ENCODE peak calls at places on chromosomes 11 and 22, in five cellular contexts. One of them, this sample, is unnamed.

GRCh38 chr11:69010964-69011623 is 2.0 kb downstream of the MRGPRF start:
- DNase-seq in PC-3: no peak
- DNase-seq in neural progenitor cell: peak
- DNase-seq in MM.1S: no peak
- DNase-seq in HCT116: peak
- DNase-seq in this sample: peak

GRCh38 chr22:50498322-50498861 is 9.1 kb downstream of the LMF2 start:
- DNase-seq in HCT116: peak
- DNase-seq in MM.1S: peak
- DNase-seq in neural progenitor cell: peak
- DNase-seq in PC-3: peak
- DNase-seq in this sample: peak

GRCh38 chr11:12764187-12764914 is 90.1 kb downstream of the TEAD1 start:
- DNase-seq in MM.1S: no peak
- DNase-seq in HCT116: no peak
- DNase-seq in PC-3: no peak
- DNase-seq in neural progenitor cell: no peak
- DNase-seq in this sample: no peak

GRCh38 chr11:27357250-27357649 is 5.8 kb downstream of the CCDC34 start:
- DNase-seq in HCT116: no peak
- DNase-seq in MM.1S: peak
- DNase-seq in PC-3: no peak
- DNase-seq in neural progenitor cell: no peak
- DNase-seq in this sample: no peak

GRCh38 chr11:74255741-74256369 is 55.6 kb downstream of the P4HA3 start:
- DNase-seq in PC-3: peak
- DNase-seq in HCT116: peak
- DNase-seq in neural progenitor cell: peak
- DNase-seq in MM.1S: peak
- DNase-seq in this sample: peak

GRCh38 chr11:69140635-69141034 is 15.1 kb upstream of the SMIM38 start:
- DNase-seq in MM.1S: no peak
- DNase-seq in neural progenitor cell: no peak
- DNase-seq in HCT116: no peak
- DNase-seq in PC-3: no peak
- DNase-seq in this sample: no peak

GRCh38 chr11:69352715-69353325 is 58.9 kb downstream of the MYEOV start:
- DNase-seq in MM.1S: no peak
- DNase-seq in HCT116: peak
- DNase-seq in PC-3: peak
- DNase-seq in neural progenitor cell: no peak
- DNase-seq in this sample: peak

GRCh38 chr11:68049509-68050370 is 10.9 kb downstream of the TCIRG1 start:
- DNase-seq in PC-3: no peak
- DNase-seq in neural progenitor cell: no peak
- DNase-seq in MM.1S: no peak
- DNase-seq in HCT116: no peak
- DNase-seq in this sample: no peak

GRCh38 chr11:125959931-125960330 is 14.1 kb downstream of the VSIG10L2 start:
- DNase-seq in PC-3: no peak
- DNase-seq in MM.1S: no peak
- DNase-seq in neural progenitor cell: no peak
- DNase-seq in HCT116: no peak
- DNase-seq in this sample: no peak

GRCh38 chr11:130636672-130637463 is 188.4 kb downstream of the ADAMTS15 start:
- DNase-seq in HCT116: peak
- DNase-seq in PC-3: peak
- DNase-seq in MM.1S: no peak
- DNase-seq in neural progenitor cell: no peak
- DNase-seq in this sample: peak
- TF ChIP-seq EZH2phosphoT487 in HCT116: no peak
- TF ChIP-seq EZH2phosphoT487 in PC-3: no peak
- TF ChIP-seq EZH2phosphoT487 in MM.1S: no peak
- TF ChIP-seq EZH2phosphoT487 in neural progenitor cell: no peak
- TF ChIP-seq EZH2phosphoT487 in this sample: no peak

DNA sequence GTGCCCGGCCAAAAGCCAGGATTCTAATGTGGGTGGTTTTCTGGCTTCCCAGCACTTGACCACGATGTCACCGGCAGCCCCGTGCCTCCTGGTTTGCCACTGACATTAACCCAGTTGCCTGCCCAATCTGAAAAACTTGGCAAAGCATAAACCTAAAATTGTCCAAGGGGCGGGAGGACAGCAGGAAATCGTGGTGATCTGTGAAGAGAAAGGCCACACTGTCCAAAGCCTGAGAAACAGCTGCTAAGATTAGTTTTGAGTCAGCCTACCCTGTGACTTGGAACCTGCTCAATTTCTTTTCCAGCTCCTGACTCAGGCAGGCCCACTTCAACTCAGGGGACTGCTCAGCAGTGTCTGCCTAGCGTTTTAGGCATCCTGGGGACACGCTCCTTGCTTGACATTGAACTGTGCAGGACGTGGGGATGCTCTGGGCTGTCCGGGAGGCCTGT is 8.2 kb upstream of the F2 start:
- DNase-seq in neural progenitor cell: no peak
- DNase-seq in HCT116: no peak
- DNase-seq in MM.1S: no peak
- DNase-seq in PC-3: peak
- DNase-seq in this sample: no peak
- TF ChIP-seq EZH2phosphoT487 in neural progenitor cell: no peak
- TF ChIP-seq EZH2phosphoT487 in HCT116: no peak
- TF ChIP-seq EZH2phosphoT487 in MM.1S: no peak
- TF ChIP-seq EZH2phosphoT487 in PC-3: no peak
- TF ChIP-seq EZH2phosphoT487 in this sample: no peak

DNA sequence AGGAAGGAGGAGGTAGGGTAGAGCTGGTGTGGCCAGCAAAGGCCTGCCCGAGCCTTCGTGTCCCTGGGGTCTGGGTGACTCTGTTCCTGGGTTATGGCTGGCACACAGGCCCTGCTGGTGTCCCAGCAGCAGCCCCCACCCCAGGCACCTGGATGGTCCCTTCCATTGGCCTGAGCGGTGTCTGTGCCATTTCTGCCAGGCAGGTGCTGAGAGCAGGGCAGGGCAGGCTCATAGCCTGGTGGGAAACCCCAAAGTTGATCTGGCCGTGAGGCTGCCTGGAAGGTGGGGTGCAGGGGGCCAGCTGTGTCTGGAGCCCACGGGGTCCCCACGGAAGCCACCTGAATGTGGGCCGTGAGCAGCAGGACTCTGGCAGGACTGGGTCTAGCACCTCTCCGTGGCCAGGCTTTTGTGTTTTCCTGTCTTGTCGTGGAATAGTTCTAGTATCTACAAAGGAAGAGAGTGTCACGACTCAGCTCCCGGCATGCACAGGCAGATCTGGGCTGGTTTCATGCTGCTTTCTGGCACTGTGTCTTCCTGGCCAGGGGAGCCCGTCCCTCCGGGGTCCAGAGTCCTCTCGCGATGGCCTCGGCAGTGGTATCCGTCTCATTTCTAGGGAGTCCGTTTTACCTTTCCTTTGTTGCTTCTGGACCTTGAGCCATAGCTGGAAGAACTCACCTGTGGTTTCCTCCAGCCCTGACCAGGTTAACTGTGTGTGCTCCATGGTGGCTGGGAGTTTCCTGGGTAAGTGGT is 83.7 kb downstream of the KCNQ1 start:
- DNase-seq in PC-3: no peak
- DNase-seq in neural progenitor cell: no peak
- DNase-seq in HCT116: no peak
- DNase-seq in MM.1S: no peak
- DNase-seq in this sample: peak
- TF ChIP-seq EZH2phosphoT487 in PC-3: no peak
- TF ChIP-seq EZH2phosphoT487 in neural progenitor cell: no peak
- TF ChIP-seq EZH2phosphoT487 in HCT116: no peak
- TF ChIP-seq EZH2phosphoT487 in MM.1S: no peak
- TF ChIP-seq EZH2phosphoT487 in this sample: no peak

DNA sequence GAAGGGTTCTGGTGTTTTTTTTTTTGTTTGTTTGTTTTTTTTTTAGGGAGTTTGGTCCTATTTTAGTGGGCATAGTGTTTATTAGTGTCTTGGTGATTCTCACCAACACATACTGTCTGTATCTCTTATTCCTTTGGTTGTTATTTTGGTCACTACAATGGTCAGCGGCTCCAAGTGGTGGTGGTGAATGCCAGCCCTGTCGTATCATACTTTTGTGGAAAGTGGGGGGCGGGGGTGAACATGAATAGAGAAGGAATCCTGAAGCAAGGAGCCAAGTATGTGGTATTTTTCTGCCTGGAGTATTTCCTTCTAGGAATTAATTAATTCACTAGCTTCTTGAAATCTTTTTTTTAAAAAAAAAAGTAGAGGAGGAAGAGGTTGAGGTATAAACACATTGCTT is 79.6 kb downstream of the GRK3 start:
- DNase-seq in HCT116: no peak
- DNase-seq in PC-3: no peak
- DNase-seq in neural progenitor cell: no peak
- DNase-seq in MM.1S: no peak
- DNase-seq in this sample: no peak
- TF ChIP-seq EZH2phosphoT487 in HCT116: no peak
- TF ChIP-seq EZH2phosphoT487 in PC-3: no peak
- TF ChIP-seq EZH2phosphoT487 in neural progenitor cell: no peak
- TF ChIP-seq EZH2phosphoT487 in MM.1S: no peak
- TF ChIP-seq EZH2phosphoT487 in this sample: no peak

GRCh38 chr11:84870486-84870885 is 756.7 kb downstream of the DLG2 start:
- DNase-seq in HCT116: no peak
- DNase-seq in neural progenitor cell: no peak
- DNase-seq in MM.1S: no peak
- DNase-seq in PC-3: peak
- DNase-seq in this sample: no peak
- TF ChIP-seq EZH2phosphoT487 in HCT116: no peak
- TF ChIP-seq EZH2phosphoT487 in neural progenitor cell: no peak
- TF ChIP-seq EZH2phosphoT487 in MM.1S: no peak
- TF ChIP-seq EZH2phosphoT487 in PC-3: no peak
- TF ChIP-seq EZH2phosphoT487 in this sample: no peak

This sample was measured in hepatocyte.